ENCODE peak calls at places on chromosome 12, in nine cellular contexts. H is ascending aorta, J is K562, T is brain microvascular endothelial cell, V is chondrocyte, F is ovary, C is psoas muscle, U is dorsolateral prefrontal cortex, B is lower lobe of right lung. Y is an unnamed sample.

GRCh38 chr12:1533205-1533601 is 61.2 kb downstream of the FBXL14 start:
- DNase-seq in V (no peak), T (no peak), H (no peak), U (no peak), B (no peak), J (peak), C (no peak), F (no peak), Y (peak)

GRCh38 chr12:6837370-6838060 is 3.2 kb upstream of the GNB3 start:
- DNase-seq in V (no peak), T (no peak), U (no peak), H (no peak), J (no peak), F (no peak), C (no peak), B (no peak), Y (no peak)

GRCh38 chr12:43973993-43974392 is 138.1 kb downstream of the TMEM117 start:
- DNase-seq in J (no peak), C (no peak), F (no peak), B (no peak), V (no peak), U (no peak), H (no peak), T (no peak), Y (no peak)

GRCh38 chr12:56593909-56594621 is 36.1 kb downstream of the BAZ2A start:
- DNase-seq in T (peak), H (peak), F (peak), J (peak), C (peak), B (no peak), U (no peak), V (no peak), Y (peak)

GRCh38 chr12:91383106-91383505 is 200.5 kb upstream of the DCN start:
- DNase-seq in H (no peak), T (no peak), C (no peak), V (no peak), F (no peak), J (no peak), B (no peak), U (no peak), Y (no peak)

GRCh38 chr12:71504471-71504852 is 64.9 kb downstream of the LGR5 start:
- DNase-seq in V (no peak), H (no peak), U (no peak), F (no peak), C (no peak), T (no peak), J (no peak), B (no peak), Y (no peak)

GRCh38 chr12:52268212-52268611 is 6.2 kb upstream of the KRT86 start:
- DNase-seq in F (no peak), T (no peak), B (no peak), J (no peak), H (peak), V (no peak), C (no peak), U (no peak), Y (no peak)

GRCh38 chr12:70667253-70667652 is 30.0 kb upstream of the PTPRB start:
- DNase-seq in V (no peak), U (no peak), H (no peak), J (no peak), C (no peak), B (no peak), F (no peak), T (no peak), Y (no peak)

GRCh38 chr12:73599268-73599667 is 938.4 kb upstream of the ATXN7L3B start:
- DNase-seq in C (no peak), H (no peak), B (no peak), T (no peak), U (no peak), V (no peak), F (no peak), J (no peak), Y (no peak)

GRCh38 chr12:90938451-90938850 is 16.5 kb downstream of the CCER1 start:
- DNase-seq in H (no peak), V (no peak), T (peak), J (no peak), U (no peak), F (no peak), B (no peak), C (no peak), Y (no peak)

GRCh38 chr12:47828008-47828966 is 8.6 kb upstream of the HDAC7 start:
- DNase-seq in J (no peak), C (no peak), F (no peak), U (no peak), T (no peak), B (no peak), V (peak), H (no peak), Y (no peak)

GRCh38 chr12:80504389-80505153 is 60.5 kb downstream of the PTPRQ start:
- DNase-seq in B (no peak), U (no peak), C (no peak), T (no peak), V (no peak), F (no peak), H (no peak), J (no peak), Y (no peak)

GRCh38 chr12:28586481-28586880 is 396.2 kb downstream of the CCDC91 start:
- DNase-seq in J (no peak), B (no peak), V (no peak), H (no peak), T (no peak), C (no peak), U (no peak), F (no peak), Y (no peak)

GRCh38 chr12:59322473-59322872 is 273.4 kb upstream of the SLC16A7 start:
- DNase-seq in U (peak), V (no peak), B (no peak), F (no peak), T (no peak), C (no peak), H (no peak), J (no peak), Y (no peak)

GRCh38 chr12:122947352-122947792 is 18.9 kb downstream of the ABCB9 start:
- DNase-seq in J (no peak), H (no peak), F (no peak), B (peak), V (no peak), C (peak), U (no peak), T (no peak), Y (no peak)

GRCh38 chr12:8081228-8081920 is 700 bp upstream of the NECAP1 start:
- DNase-seq in B (no peak), F (no peak), H (no peak), U (no peak), J (peak), T (no peak), V (no peak), C (no peak), Y (no peak)

GRCh38 chr12:66898700-66899469 is 220.0 kb upstream of the GRIP1 start:
- DNase-seq in C (no peak), V (no peak), F (no peak), J (no peak), T (no peak), U (no peak), B (no peak), H (no peak), Y (no peak)

GRCh38 chr12:92144631-92145480 is 790 bp downstream of the BTG1 start:
- DNase-seq in C (peak), J (peak), H (peak), B (peak), V (peak), T (peak), U (peak), F (peak), Y (peak)

GRCh38 chr12:4881665-4882064 is 28.0 kb upstream of the KCNA1 start:
- DNase-seq in U (peak), T (no peak), B (no peak), J (no peak), F (no peak), C (no peak), V (no peak), H (no peak), Y (no peak)

GRCh38 chr12:54195736-54196347 is 7.1 kb upstream of the SMUG1 start:
- DNase-seq in C (no peak), H (no peak), F (no peak), V (no peak), B (peak), T (peak), J (peak), U (no peak), Y (no peak)

GRCh38 chr12:45909041-45909713 is 81.2 kb downstream of the SCAF11 start:
- DNase-seq in F (no peak), J (no peak), B (no peak), T (no peak), H (no peak), C (no peak), U (no peak), V (no peak), Y (no peak)

GRCh38 chr12:39920647-39921046 is 185.2 kb downstream of the SLC2A13 start:
- DNase-seq in C (no peak), T (no peak), V (no peak), F (no peak), J (no peak), B (no peak), H (no peak), U (no peak), Y (no peak)

GRCh38 chr12:48979602-48980388 is 1.7 kb downstream of the WNT1 start:
- DNase-seq in J (no peak), V (no peak), C (peak), U (no peak), H (no peak), F (no peak), T (no peak), B (no peak), Y (no peak)

GRCh38 chr12:78229491-78230209 is 399.0 kb downstream of the NAV3 start:
- DNase-seq in C (no peak), F (peak), T (peak), H (no peak), U (no peak), J (peak), V (no peak), B (no peak), Y (no peak)

GRCh38 chr12:52166672-52167071 is 25.1 kb downstream of the KRT80 start:
- DNase-seq in J (no peak), C (no peak), B (no peak), U (no peak), V (no peak), T (no peak), H (no peak), F (no peak), Y (no peak)

GRCh38 chr12:80766897-80767296 is 50.2 kb downstream of the MYF5 start:
- DNase-seq in B (no peak), T (no peak), U (no peak), J (no peak), H (no peak), V (no peak), C (no peak), F (no peak), Y (no peak)

GRCh38 chr12:128076188-128076587 is 190.8 kb upstream of the TMEM132C start:
- DNase-seq in V (no peak), J (no peak), H (no peak), F (no peak), T (peak), B (no peak), U (no peak), C (no peak), Y (no peak)

GRCh38 chr12:123889000-123889399 is 83.6 kb downstream of the CCDC92 start:
- DNase-seq in B (no peak), T (no peak), C (no peak), F (no peak), U (no peak), V (no peak), H (no peak), J (no peak), Y (no peak)

GRCh38 chr12:131803995-131804521 is 24.1 kb upstream of the MMP17 start:
- DNase-seq in B (no peak), H (no peak), T (peak), U (no peak), J (no peak), C (no peak), F (no peak), V (peak), Y (no peak)

GRCh38 chr12:76802060-76802459 is 38.1 kb downstream of the ZDHHC17 start:
- DNase-seq in U (no peak), B (no peak), C (no peak), J (no peak), T (no peak), F (no peak), H (no peak), V (no peak), Y (no peak)

GRCh38 chr12:75505706-75506312 is 5.6 kb downstream of the KRR1 start:
- DNase-seq in C (no peak), H (no peak), U (no peak), J (peak), T (no peak), V (no peak), F (no peak), B (no peak), Y (no peak)
- TF ChIP-seq CTCF in C (peak), H (peak), U (peak), J (no peak), T (peak), V (peak), F (no peak), B (peak), Y (peak)

GRCh38 chr12:130041983-130042812 is 120.1 kb upstream of the FZD10 start:
- DNase-seq in V (no peak), U (peak), C (peak), B (peak), J (peak), H (no peak), T (peak), F (peak), Y (no peak)
- TF ChIP-seq CTCF in V (peak), U (peak), C (peak), B (peak), J (peak), H (peak), T (peak), F (no peak), Y (peak)

GRCh38 chr12:9795945-9796344 is 31.3 kb upstream of the KLRF1 start:
- DNase-seq in H (no peak), F (no peak), J (no peak), B (no peak), U (no peak), C (no peak), V (no peak), T (no peak), Y (no peak)

GRCh38 chr12:9799961-9800360 is 27.3 kb upstream of the KLRF1 start:
- DNase-seq in T (no peak), B (no peak), J (no peak), V (no peak), C (no peak), H (no peak), F (no peak), U (no peak), Y (no peak)

GRCh38 chr12:9796346-9796745 is 30.9 kb upstream of the KLRF1 start:
- DNase-seq in C (no peak), H (no peak), U (no peak), V (no peak), F (no peak), B (no peak), T (no peak), J (no peak), Y (no peak)

GRCh38 chr12:9796916-9797315 is 30.4 kb upstream of the KLRF1 start:
- DNase-seq in U (no peak), B (no peak), H (no peak), T (no peak), F (no peak), V (no peak), C (no peak), J (peak), Y (no peak)

GRCh38 chr12:9798008-9798619 is 29.2 kb upstream of the KLRF1 start:
- DNase-seq in J (peak), U (no peak), B (no peak), T (peak), V (no peak), C (no peak), F (no peak), H (no peak), Y (no peak)
- TF ChIP-seq CTCF in J (peak), U (no peak), B (peak), T (peak), V (peak), C (peak), F (no peak), H (no peak), Y (peak)

GRCh38 chr12:130640496-130640895 is 75.6 kb downstream of the RIMBP2 start:
- DNase-seq in F (no peak), C (no peak), U (no peak), T (no peak), V (no peak), J (no peak), H (peak), B (no peak), Y (no peak)
- TF ChIP-seq CTCF in F (no peak), C (no peak), U (no peak), T (no peak), V (no peak), J (no peak), H (no peak), B (no peak), Y (no peak)

Y was measured in osteocyte.